ENCODE peak calls at places on chromosomes 1 and 21, in six cellular contexts. One of them, this sample, is unnamed. For H3K4me1, the result is how much of the 10 kb centered on the place peaks cover.

GRCh38 chr1:40651138-40651857 is 14.2 kb downstream of the RIMS3 start:
- DNase-seq in neuronal stem cell: no peak
- DNase-seq in mesendoderm: no peak
- DNase-seq in mesenchymal stem cell: no peak
- DNase-seq in IMR-90: no peak
- DNase-seq in H9: no peak
- DNase-seq in this sample: no peak

GRCh38 chr1:172874950-172875349 is 175.8 kb downstream of the TNFSF18 start:
- DNase-seq in neuronal stem cell: no peak
- DNase-seq in mesendoderm: no peak
- DNase-seq in mesenchymal stem cell: no peak
- DNase-seq in IMR-90: peak
- DNase-seq in H9: no peak
- DNase-seq in this sample: no peak

GRCh38 chr1:32765561-32766327 is 51.4 kb downstream of the YARS1 start:
- DNase-seq in neuronal stem cell: no peak
- DNase-seq in mesendoderm: peak
- DNase-seq in mesenchymal stem cell: no peak
- DNase-seq in IMR-90: no peak
- DNase-seq in H9: peak
- DNase-seq in this sample: no peak

GRCh38 chr1:105838071-105838470 is 1218.4 kb upstream of the PRMT6 start:
- DNase-seq in neuronal stem cell: no peak
- DNase-seq in mesendoderm: no peak
- DNase-seq in mesenchymal stem cell: no peak
- DNase-seq in IMR-90: no peak
- DNase-seq in H9: no peak
- DNase-seq in this sample: no peak

GRCh38 chr1:109134423-109134822 is 20.5 kb downstream of the ELAPOR1 start:
- DNase-seq in neuronal stem cell: no peak
- DNase-seq in mesendoderm: no peak
- DNase-seq in mesenchymal stem cell: no peak
- DNase-seq in IMR-90: no peak
- DNase-seq in H9: no peak
- DNase-seq in this sample: no peak

GRCh38 chr1:19260211-19261138 is 8.9 kb downstream of the MRTO4 start:
- DNase-seq in neuronal stem cell: no peak
- DNase-seq in mesendoderm: no peak
- DNase-seq in mesenchymal stem cell: peak
- DNase-seq in IMR-90: peak
- DNase-seq in H9: no peak
- DNase-seq in this sample: peak

GRCh38 chr1:41631971-41632370 is 147.5 kb upstream of the EDN2 start:
- DNase-seq in neuronal stem cell: no peak
- DNase-seq in mesendoderm: no peak
- DNase-seq in mesenchymal stem cell: peak
- DNase-seq in IMR-90: peak
- DNase-seq in H9: no peak
- DNase-seq in this sample: no peak

GRCh38 chr1:12057382-12057781 is 5.7 kb upstream of the TNFRSF8 start:
- DNase-seq in neuronal stem cell: no peak
- DNase-seq in mesendoderm: no peak
- DNase-seq in mesenchymal stem cell: no peak
- DNase-seq in IMR-90: peak
- DNase-seq in H9: no peak
- DNase-seq in this sample: no peak

GRCh38 chr1:85041793-85042192 is 6.5 kb downstream of the MCOLN3 start:
- DNase-seq in neuronal stem cell: no peak
- DNase-seq in mesendoderm: no peak
- DNase-seq in mesenchymal stem cell: no peak
- DNase-seq in IMR-90: no peak
- DNase-seq in H9: no peak
- DNase-seq in this sample: no peak

GRCh38 chr1:240294566-240294965 is 202.9 kb downstream of the FMN2 start:
- DNase-seq in neuronal stem cell: peak
- DNase-seq in mesendoderm: peak
- DNase-seq in mesenchymal stem cell: no peak
- DNase-seq in IMR-90: peak
- DNase-seq in H9: peak
- DNase-seq in this sample: no peak

GRCh38 chr1:8214501-8215173 is 103.3 kb upstream of the SLC45A1 start:
- DNase-seq in neuronal stem cell: no peak
- DNase-seq in mesendoderm: peak
- DNase-seq in mesenchymal stem cell: no peak
- DNase-seq in IMR-90: no peak
- DNase-seq in H9: peak
- DNase-seq in this sample: no peak

GRCh38 chr1:40036574-40036973 is 4.0 kb upstream of the CAP1 start:
- DNase-seq in neuronal stem cell: no peak
- DNase-seq in mesendoderm: no peak
- DNase-seq in mesenchymal stem cell: peak
- DNase-seq in IMR-90: peak
- DNase-seq in H9: no peak
- DNase-seq in this sample: peak

GRCh38 chr1:58870298-58870676 is 86.4 kb upstream of the JUN start:
- DNase-seq in neuronal stem cell: no peak
- DNase-seq in mesendoderm: no peak
- DNase-seq in mesenchymal stem cell: no peak
- DNase-seq in IMR-90: no peak
- DNase-seq in H9: no peak
- DNase-seq in this sample: no peak

GRCh38 chr1:12232221-12232620 is 2.4 kb downstream of the VPS13D start:
- DNase-seq in neuronal stem cell: no peak
- DNase-seq in mesendoderm: no peak
- DNase-seq in mesenchymal stem cell: no peak
- DNase-seq in IMR-90: no peak
- DNase-seq in H9: no peak
- DNase-seq in this sample: no peak

GRCh38 chr1:200673952-200674823 is 4.5 kb upstream of the DDX59 start:
- DNase-seq in neuronal stem cell: no peak
- DNase-seq in mesendoderm: no peak
- DNase-seq in mesenchymal stem cell: peak
- DNase-seq in IMR-90: peak
- DNase-seq in H9: no peak
- DNase-seq in this sample: peak

GRCh38 chr1:15680614-15681345 is 3.3 kb upstream of the PLEKHM2 start:
- DNase-seq in neuronal stem cell: no peak
- DNase-seq in mesendoderm: peak
- DNase-seq in mesenchymal stem cell: peak
- DNase-seq in IMR-90: peak
- DNase-seq in H9: no peak
- DNase-seq in this sample: peak

GRCh38 chr1:6392081-6392879 is 1.3 kb downstream of the ACOT7 start:
- DNase-seq in neuronal stem cell: no peak
- DNase-seq in mesendoderm: peak
- DNase-seq in mesenchymal stem cell: no peak
- DNase-seq in IMR-90: no peak
- DNase-seq in H9: no peak
- DNase-seq in this sample: no peak

GRCh38 chr1:54582566-54583306 is 34.7 kb downstream of the ACOT11 start:
- DNase-seq in neuronal stem cell: peak
- DNase-seq in mesendoderm: peak
- DNase-seq in mesenchymal stem cell: no peak
- DNase-seq in IMR-90: no peak
- DNase-seq in H9: peak
- DNase-seq in this sample: no peak
- H2BK120ac ChIP-seq in neuronal stem cell: peak
- H2BK120ac ChIP-seq in mesendoderm: no peak
- H2BK120ac ChIP-seq in mesenchymal stem cell: no peak
- H2BK120ac ChIP-seq in IMR-90: no peak
- H2BK120ac ChIP-seq in H9: no peak
- H2BK120ac ChIP-seq in this sample: no peak

GRCh38 chr1:39006287-39006686 is 15.2 kb downstream of the AKIRIN1 start:
- DNase-seq in neuronal stem cell: no peak
- DNase-seq in mesendoderm: no peak
- DNase-seq in mesenchymal stem cell: no peak
- DNase-seq in IMR-90: no peak
- DNase-seq in H9: no peak
- DNase-seq in this sample: no peak
- H3K4me1 ChIP-seq in neuronal stem cell: under half
- H3K4me1 ChIP-seq in mesendoderm: under half
- H3K4me1 ChIP-seq in mesenchymal stem cell: under half
- H3K4me1 ChIP-seq in IMR-90: under half
- H3K4me1 ChIP-seq in H9: under half
- H3K4me1 ChIP-seq in this sample: under half

GRCh38 chr21:42183374-42184266 is 35.3 kb upstream of the ABCG1 start:
- DNase-seq in neuronal stem cell: no peak
- DNase-seq in mesendoderm: no peak
- DNase-seq in mesenchymal stem cell: no peak
- DNase-seq in IMR-90: no peak
- DNase-seq in H9: no peak
- DNase-seq in this sample: no peak
- H3K23ac ChIP-seq in neuronal stem cell: peak
- H3K23ac ChIP-seq in mesendoderm: no peak
- H3K23ac ChIP-seq in mesenchymal stem cell: no peak
- H3K23ac ChIP-seq in IMR-90: no peak
- H3K23ac ChIP-seq in H9: no peak
- H3K23ac ChIP-seq in this sample: peak

GRCh38 chr1:147078606-147079399 is 93.5 kb downstream of the PRKAB2 start:
- DNase-seq in neuronal stem cell: no peak
- DNase-seq in mesendoderm: no peak
- DNase-seq in mesenchymal stem cell: no peak
- DNase-seq in IMR-90: no peak
- DNase-seq in H9: no peak
- DNase-seq in this sample: no peak
- H2BK120ac ChIP-seq in neuronal stem cell: peak
- H2BK120ac ChIP-seq in mesendoderm: no peak
- H2BK120ac ChIP-seq in mesenchymal stem cell: no peak
- H2BK120ac ChIP-seq in IMR-90: no peak
- H2BK120ac ChIP-seq in H9: no peak
- H2BK120ac ChIP-seq in this sample: no peak